ENCODE peak calls at places on chromosomes 12 and 14, in six cellular contexts. One of them, this sample, is unnamed. For H3K36me3 and H3K27me3, the result is how much of the 10 kb centered on the place peaks cover.

GRCh38 chr12:53078425-53079225 is 565 bp downstream of the SPRYD3 start:
- DNase-seq in MM.1S: peak
- DNase-seq in hepatocyte: no peak
- DNase-seq in keratinocyte: no peak
- DNase-seq in heart right ventricle: no peak
- DNase-seq in GM06990: no peak
- DNase-seq in this sample: no peak

GRCh38 chr14:105272623-105273022 is 24.3 kb downstream of the BTBD6 start:
- DNase-seq in MM.1S: no peak
- DNase-seq in hepatocyte: no peak
- DNase-seq in keratinocyte: no peak
- DNase-seq in heart right ventricle: no peak
- DNase-seq in GM06990: no peak
- DNase-seq in this sample: no peak

GRCh38 chr14:24311837-24312615 is 724 bp downstream of the LTB4R start:
- DNase-seq in MM.1S: no peak
- DNase-seq in hepatocyte: no peak
- DNase-seq in keratinocyte: no peak
- DNase-seq in heart right ventricle: no peak
- DNase-seq in GM06990: no peak
- DNase-seq in this sample: no peak

GRCh38 chr12:57744194-57744776 is 554 bp upstream of the TSPAN31 start:
- DNase-seq in MM.1S: peak
- DNase-seq in hepatocyte: no peak
- DNase-seq in keratinocyte: no peak
- DNase-seq in heart right ventricle: peak
- DNase-seq in GM06990: no peak
- DNase-seq in this sample: no peak

GRCh38 chr12:57803317-57803893 is 15.1 kb downstream of the AVIL start:
- DNase-seq in MM.1S: peak
- DNase-seq in hepatocyte: peak
- DNase-seq in keratinocyte: no peak
- DNase-seq in heart right ventricle: peak
- DNase-seq in GM06990: no peak
- DNase-seq in this sample: peak

GRCh38 chr12:38961044-38961443 is 55.7 kb upstream of the CPNE8 start:
- DNase-seq in MM.1S: no peak
- DNase-seq in hepatocyte: no peak
- DNase-seq in keratinocyte: no peak
- DNase-seq in heart right ventricle: no peak
- DNase-seq in GM06990: no peak
- DNase-seq in this sample: no peak

GRCh38 chr12:107405436-107405835 is 280.2 kb upstream of the PWP1 start:
- DNase-seq in MM.1S: no peak
- DNase-seq in hepatocyte: no peak
- DNase-seq in keratinocyte: no peak
- DNase-seq in heart right ventricle: peak
- DNase-seq in GM06990: no peak
- DNase-seq in this sample: no peak

GRCh38 chr14:100215330-100215885 is 23.5 kb upstream of the YY1 start:
- DNase-seq in MM.1S: no peak
- DNase-seq in hepatocyte: no peak
- DNase-seq in keratinocyte: no peak
- DNase-seq in heart right ventricle: no peak
- DNase-seq in GM06990: no peak
- DNase-seq in this sample: no peak

GRCh38 chr14:50272498-50272897 is 39.5 kb downstream of the L2HGDH start:
- DNase-seq in MM.1S: no peak
- DNase-seq in hepatocyte: no peak
- DNase-seq in keratinocyte: peak
- DNase-seq in heart right ventricle: no peak
- DNase-seq in GM06990: no peak
- DNase-seq in this sample: no peak

GRCh38 chr14:22691171-22691570 is 47.0 kb upstream of the OR6J1 start:
- DNase-seq in MM.1S: no peak
- DNase-seq in hepatocyte: no peak
- DNase-seq in keratinocyte: no peak
- DNase-seq in heart right ventricle: no peak
- DNase-seq in GM06990: no peak
- DNase-seq in this sample: no peak

GRCh38 chr14:24851837-24852236 is 198.1 kb downstream of the STXBP6 start:
- DNase-seq in MM.1S: no peak
- DNase-seq in hepatocyte: no peak
- DNase-seq in keratinocyte: no peak
- DNase-seq in heart right ventricle: no peak
- DNase-seq in GM06990: no peak
- DNase-seq in this sample: no peak

GRCh38 chr12:89414851-89415250 is 62.5 kb upstream of the DUSP6 start:
- DNase-seq in MM.1S: no peak
- DNase-seq in hepatocyte: no peak
- DNase-seq in keratinocyte: no peak
- DNase-seq in heart right ventricle: no peak
- DNase-seq in GM06990: no peak
- DNase-seq in this sample: no peak

GRCh38 chr12:92802906-92803305 is 100.1 kb downstream of the PLEKHG7 start:
- DNase-seq in MM.1S: no peak
- DNase-seq in hepatocyte: no peak
- DNase-seq in keratinocyte: no peak
- DNase-seq in heart right ventricle: no peak
- DNase-seq in GM06990: no peak
- DNase-seq in this sample: no peak

GRCh38 chr14:105089746-105090492 is 24.7 kb upstream of the GPR132 start:
- DNase-seq in MM.1S: no peak
- DNase-seq in hepatocyte: peak
- DNase-seq in keratinocyte: no peak
- DNase-seq in heart right ventricle: peak
- DNase-seq in GM06990: no peak
- DNase-seq in this sample: no peak

GRCh38 chr12:31440134-31440533 is 114.2 kb upstream of the SINHCAF start:
- DNase-seq in MM.1S: no peak
- DNase-seq in hepatocyte: no peak
- DNase-seq in keratinocyte: no peak
- DNase-seq in heart right ventricle: no peak
- DNase-seq in GM06990: no peak
- DNase-seq in this sample: no peak

GRCh38 chr14:61544448-61545202 is 150.7 kb upstream of the HIF1A start:
- DNase-seq in MM.1S: no peak
- DNase-seq in hepatocyte: no peak
- DNase-seq in keratinocyte: no peak
- DNase-seq in heart right ventricle: no peak
- DNase-seq in GM06990: no peak
- DNase-seq in this sample: no peak

GRCh38 chr14:35814371-35815005 is 5.4 kb upstream of the RALGAPA1 start:
- DNase-seq in MM.1S: peak
- DNase-seq in hepatocyte: peak
- DNase-seq in keratinocyte: no peak
- DNase-seq in heart right ventricle: peak
- DNase-seq in GM06990: no peak
- DNase-seq in this sample: peak

GRCh38 chr12:90333384-90333783 is 621.6 kb downstream of the CCER1 start:
- DNase-seq in MM.1S: no peak
- DNase-seq in hepatocyte: no peak
- DNase-seq in keratinocyte: no peak
- DNase-seq in heart right ventricle: no peak
- DNase-seq in GM06990: no peak
- DNase-seq in this sample: no peak

GRCh38 chr14:32342854-32343200 is 13.7 kb downstream of the AKAP6 start:
- DNase-seq in MM.1S: no peak
- DNase-seq in hepatocyte: no peak
- DNase-seq in keratinocyte: no peak
- DNase-seq in heart right ventricle: no peak
- DNase-seq in GM06990: no peak
- DNase-seq in this sample: peak

GRCh38 chr12:54394986-54395385 is 10.5 kb upstream of the ZNF385A start:
- DNase-seq in MM.1S: no peak
- DNase-seq in hepatocyte: no peak
- DNase-seq in keratinocyte: no peak
- DNase-seq in heart right ventricle: no peak
- DNase-seq in GM06990: no peak
- DNase-seq in this sample: no peak

GRCh38 chr12:112517730-112518129 is 99.0 kb downstream of the PTPN11 start:
- DNase-seq in MM.1S: no peak
- DNase-seq in hepatocyte: no peak
- DNase-seq in keratinocyte: no peak
- DNase-seq in heart right ventricle: no peak
- DNase-seq in GM06990: no peak
- DNase-seq in this sample: no peak

DNA sequence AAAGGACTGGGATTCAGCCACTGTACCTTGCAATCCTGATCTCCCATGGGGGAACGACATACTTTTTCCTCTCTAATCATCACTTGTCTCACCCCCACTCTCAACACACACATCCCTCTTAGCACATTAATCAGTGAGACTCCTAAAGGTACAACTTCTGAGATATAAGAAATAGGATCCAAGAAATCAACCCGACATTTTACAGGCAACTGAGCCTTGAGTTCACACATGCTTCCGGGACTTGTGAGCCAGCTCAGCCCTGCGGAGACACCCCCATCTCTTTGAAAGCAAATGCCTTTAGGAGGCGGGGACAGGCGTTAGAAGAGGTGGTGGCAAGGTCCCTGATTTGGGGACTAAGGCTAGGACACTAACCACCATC is 1.3 kb downstream of the MAP3K9 start:
- DNase-seq in MM.1S: peak
- DNase-seq in hepatocyte: peak
- DNase-seq in keratinocyte: no peak
- DNase-seq in heart right ventricle: no peak
- DNase-seq in GM06990: no peak
- DNase-seq in this sample: peak
- H3K4me3 ChIP-seq in MM.1S: peak
- H3K4me3 ChIP-seq in hepatocyte: peak
- H3K4me3 ChIP-seq in keratinocyte: peak
- H3K4me3 ChIP-seq in heart right ventricle: peak
- H3K4me3 ChIP-seq in GM06990: peak
- H3K4me3 ChIP-seq in this sample: peak

DNA sequence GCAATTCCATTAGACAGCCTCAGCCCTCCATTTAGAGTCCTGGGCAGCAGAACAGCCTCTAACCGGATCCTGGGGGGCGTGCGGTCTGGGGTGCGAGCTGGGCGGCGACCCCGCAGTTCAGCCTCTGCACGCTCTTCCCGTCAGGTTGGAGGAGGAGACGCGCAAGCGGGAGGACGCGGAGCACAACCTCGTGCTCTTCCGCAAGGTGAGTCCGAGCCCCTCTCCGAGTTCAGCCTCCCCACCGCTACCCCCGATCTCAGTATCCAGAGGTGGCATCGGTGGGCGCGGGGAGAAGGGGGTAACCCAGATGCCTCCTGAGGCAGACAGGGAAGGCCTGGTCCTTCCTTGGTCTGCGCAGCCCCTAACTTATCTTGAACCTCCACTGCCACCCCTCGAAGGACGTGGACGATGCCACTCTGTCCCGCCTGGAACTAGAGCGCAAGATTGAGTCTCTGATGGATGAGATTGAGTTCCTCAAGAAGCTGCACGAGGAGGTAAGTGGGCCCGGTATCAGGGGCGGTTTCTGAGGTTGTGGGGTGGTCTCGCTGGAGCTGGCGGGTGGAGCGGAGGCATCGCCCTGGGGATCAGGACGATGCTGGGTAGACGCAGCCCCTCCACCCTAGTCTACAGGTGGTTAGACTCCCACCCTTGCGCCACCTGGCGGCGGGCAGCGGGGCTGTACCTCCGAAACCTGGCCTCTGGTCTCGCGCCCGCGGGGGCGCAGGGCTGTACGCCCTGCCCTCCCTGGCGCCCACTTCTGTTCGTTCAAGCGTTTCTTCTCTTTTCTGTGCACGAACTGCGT is 1.3 kb downstream of the PRPH start:
- DNase-seq in MM.1S: peak
- DNase-seq in hepatocyte: peak
- DNase-seq in keratinocyte: no peak
- DNase-seq in heart right ventricle: no peak
- DNase-seq in GM06990: peak
- DNase-seq in this sample: peak
- H3K36me3 ChIP-seq in MM.1S: under half
- H3K36me3 ChIP-seq in hepatocyte: under half
- H3K36me3 ChIP-seq in keratinocyte: under half
- H3K36me3 ChIP-seq in heart right ventricle: under half
- H3K36me3 ChIP-seq in GM06990: under half
- H3K36me3 ChIP-seq in this sample: under half

GRCh38 chr12:138171-138897 is 71.8 kb downstream of the IQSEC3 start:
- DNase-seq in MM.1S: no peak
- DNase-seq in hepatocyte: no peak
- DNase-seq in keratinocyte: no peak
- DNase-seq in heart right ventricle: no peak
- DNase-seq in GM06990: no peak
- DNase-seq in this sample: no peak
- H3K27me3 ChIP-seq in MM.1S: under half
- H3K27me3 ChIP-seq in hepatocyte: under half
- H3K27me3 ChIP-seq in keratinocyte: under half
- H3K27me3 ChIP-seq in heart right ventricle: under half
- H3K27me3 ChIP-seq in GM06990: under half
- H3K27me3 ChIP-seq in this sample: under half

DNA sequence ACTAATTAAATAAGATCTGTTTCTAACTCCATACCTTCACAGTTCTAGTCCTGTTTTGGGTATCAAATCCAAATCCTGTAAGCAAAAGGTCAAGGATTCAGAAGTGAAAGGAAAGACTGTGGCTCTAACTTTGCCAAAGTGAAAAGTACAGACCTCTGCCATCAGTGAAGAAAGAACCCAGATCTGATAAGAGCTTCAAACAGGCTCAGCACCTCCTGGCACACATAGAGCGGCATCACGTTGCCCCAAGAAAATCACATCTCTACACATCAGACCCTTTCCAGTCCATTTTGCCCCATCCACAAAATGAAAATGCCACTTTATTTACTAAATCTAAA is 23.2 kb downstream of the CLIP1 start:
- DNase-seq in MM.1S: no peak
- DNase-seq in hepatocyte: no peak
- DNase-seq in keratinocyte: no peak
- DNase-seq in heart right ventricle: no peak
- DNase-seq in GM06990: no peak
- DNase-seq in this sample: no peak
- H3K4me3 ChIP-seq in MM.1S: no peak
- H3K4me3 ChIP-seq in hepatocyte: no peak
- H3K4me3 ChIP-seq in keratinocyte: no peak
- H3K4me3 ChIP-seq in heart right ventricle: peak
- H3K4me3 ChIP-seq in GM06990: no peak
- H3K4me3 ChIP-seq in this sample: no peak

GRCh38 chr14:47039336-47039735 is 387.8 kb upstream of the RPL10L start:
- DNase-seq in MM.1S: no peak
- DNase-seq in hepatocyte: no peak
- DNase-seq in keratinocyte: no peak
- DNase-seq in heart right ventricle: no peak
- DNase-seq in GM06990: no peak
- DNase-seq in this sample: no peak
- H3K36me3 ChIP-seq in MM.1S: under half
- H3K36me3 ChIP-seq in hepatocyte: under half
- H3K36me3 ChIP-seq in keratinocyte: under half
- H3K36me3 ChIP-seq in heart right ventricle: under half
- H3K36me3 ChIP-seq in GM06990: under half
- H3K36me3 ChIP-seq in this sample: under half

GRCh38 chr12:125185740-125186470 is 120.7 kb downstream of the AACS start:
- DNase-seq in MM.1S: peak
- DNase-seq in hepatocyte: peak
- DNase-seq in keratinocyte: no peak
- DNase-seq in heart right ventricle: peak
- DNase-seq in GM06990: peak
- DNase-seq in this sample: peak
- H3K27me3 ChIP-seq in MM.1S: under half
- H3K27me3 ChIP-seq in hepatocyte: half or more
- H3K27me3 ChIP-seq in keratinocyte: half or more
- H3K27me3 ChIP-seq in heart right ventricle: half or more
- H3K27me3 ChIP-seq in GM06990: under half
- H3K27me3 ChIP-seq in this sample: under half

GRCh38 chr12:123076604-123077297 is 74.1 kb downstream of the PITPNM2 start:
- DNase-seq in MM.1S: no peak
- DNase-seq in hepatocyte: no peak
- DNase-seq in keratinocyte: no peak
- DNase-seq in heart right ventricle: no peak
- DNase-seq in GM06990: no peak
- DNase-seq in this sample: no peak
- H3K4me3 ChIP-seq in MM.1S: no peak
- H3K4me3 ChIP-seq in hepatocyte: no peak
- H3K4me3 ChIP-seq in keratinocyte: no peak
- H3K4me3 ChIP-seq in heart right ventricle: no peak
- H3K4me3 ChIP-seq in GM06990: no peak
- H3K4me3 ChIP-seq in this sample: no peak